ENCODE peak calls at places on chromosomes 12 and 14, in four cellular contexts. D, L, P and K are unnamed samples.

GRCh38 chr14:77305696-77306095 is 15.0 kb downstream of the POMT2 start:
- DNase-seq in D (no peak), L (no peak), P (no peak), K (no peak)

GRCh38 chr14:96403409-96403808 is 11.5 kb downstream of the AK7 start:
- DNase-seq in P (no peak), L (no peak), D (no peak), K (no peak)

GRCh38 chr12:82694970-82695369 is 8.3 kb downstream of the TMTC2 start:
- DNase-seq in P (no peak), L (no peak), D (no peak), K (no peak)

GRCh38 chr14:94144765-94145164 is 15.4 kb upstream of the IFI27L2 start:
- DNase-seq in D (no peak), L (peak), P (no peak), K (no peak)

GRCh38 chr14:89720076-89720687 is 234.3 kb downstream of the EFCAB11 start:
- DNase-seq in P (no peak), D (no peak), L (no peak), K (no peak)

GRCh38 chr12:48782457-48783395 is 6.2 kb downstream of the ADCY6 start:
- DNase-seq in D (no peak), P (no peak), L (no peak), K (no peak)

GRCh38 chr12:96141216-96141944 is 52.8 kb upstream of the ELK3 start:
- DNase-seq in P (no peak), D (peak), L (no peak), K (no peak)

GRCh38 chr12:84922721-84923120 is 10.1 kb upstream of the SLC6A15 start:
- DNase-seq in P (no peak), L (no peak), D (no peak), K (no peak)

GRCh38 chr14:64758025-64758521 is 53.8 kb downstream of the PLEKHG3 start:
- DNase-seq in L (no peak), D (no peak), P (no peak), K (no peak)

GRCh38 chr14:96748371-96748770 is 48.8 kb upstream of the VRK1 start:
- DNase-seq in D (no peak), P (no peak), L (no peak), K (no peak)

GRCh38 chr14:104676694-104677505 is 12.5 kb upstream of the INF2 start:
- DNase-seq in P (peak), L (peak), D (peak), K (no peak)

GRCh38 chr14:32900602-32901001 is 38.1 kb upstream of the NPAS3 start:
- DNase-seq in D (no peak), P (no peak), L (no peak), K (no peak)

GRCh38 chr14:74980746-74981661 is 21.7 kb upstream of the EIF2B2 start:
- DNase-seq in L (peak), P (no peak), D (no peak), K (no peak)

GRCh38 chr14:84036863-84037262 is 1493.1 kb upstream of the FLRT2 start:
- DNase-seq in D (no peak), P (no peak), L (no peak), K (no peak)

GRCh38 chr12:20220339-20220738 is 148.0 kb upstream of the PDE3A start:
- DNase-seq in L (peak), P (no peak), D (no peak), K (no peak)

DNA sequence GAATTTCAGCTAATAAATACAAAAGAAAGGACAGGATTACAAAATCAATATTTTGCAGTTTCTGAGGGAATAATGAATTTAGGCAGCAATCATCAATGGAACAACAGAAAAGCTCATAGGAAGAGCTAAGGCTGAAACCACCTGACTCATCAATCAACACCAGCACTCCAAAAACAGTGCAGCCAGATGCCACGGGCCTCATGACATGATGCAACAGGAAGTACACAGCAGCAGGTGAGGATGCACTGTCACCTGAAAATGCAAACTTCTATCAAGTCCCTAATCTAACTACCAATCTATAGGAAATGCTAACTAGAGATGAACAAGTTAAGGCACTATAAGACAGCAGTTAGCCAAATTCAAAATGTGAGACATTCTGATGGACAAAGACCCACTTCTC is 21.7 kb downstream of the GNS start:
- DNase-seq in D (no peak), L (no peak), P (no peak), K (no peak)
- TF ChIP-seq ESRRA in D (no peak), L (no peak), P (no peak), K (no peak)

DNA sequence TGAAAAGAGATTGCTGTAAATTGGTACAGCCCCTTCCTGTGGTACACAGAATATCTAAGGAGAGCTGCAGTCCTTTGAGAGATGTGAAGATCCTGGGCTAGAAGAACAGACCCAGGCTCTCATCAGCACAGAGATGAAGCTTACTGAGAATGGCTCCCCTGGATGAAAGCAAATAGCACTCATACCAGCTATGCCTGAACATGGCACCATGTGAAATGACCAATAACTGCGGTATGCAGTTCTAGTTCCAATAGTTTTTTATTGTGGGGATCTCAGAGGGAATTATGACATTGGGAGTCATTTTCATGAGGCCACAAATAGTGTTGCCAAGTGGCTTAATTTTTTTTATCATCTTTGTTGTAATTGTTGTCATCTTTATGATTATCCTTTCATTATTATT is 15.4 kb upstream of the TRHDE start:
- DNase-seq in L (no peak), D (no peak), P (no peak), K (no peak)
- TF ChIP-seq ESRRA in L (no peak), D (no peak), P (no peak), K (no peak)

DNA sequence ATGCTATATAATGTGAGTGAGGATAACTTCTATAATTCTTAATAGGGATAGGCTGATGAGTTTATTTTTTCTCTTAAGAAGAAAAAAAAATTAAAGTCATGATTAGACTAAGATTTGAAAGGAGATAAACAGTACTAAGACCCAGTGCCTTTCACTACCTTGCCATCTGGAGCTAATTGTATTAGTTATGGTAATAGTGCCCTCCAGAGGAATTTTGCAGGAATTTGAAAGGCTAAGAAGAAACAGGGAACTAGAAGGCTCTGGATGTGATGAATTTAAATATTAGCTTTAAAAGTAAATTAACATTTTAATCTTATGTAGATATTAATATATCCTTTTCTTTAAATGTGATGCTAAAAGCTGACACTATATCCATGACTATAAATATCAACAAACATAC is 36.6 kb upstream of the PIK3C2G start:
- DNase-seq in D (peak), L (no peak), P (no peak), K (peak)
- TF ChIP-seq ESRRA in D (no peak), L (no peak), P (no peak), K (no peak)

DNA sequence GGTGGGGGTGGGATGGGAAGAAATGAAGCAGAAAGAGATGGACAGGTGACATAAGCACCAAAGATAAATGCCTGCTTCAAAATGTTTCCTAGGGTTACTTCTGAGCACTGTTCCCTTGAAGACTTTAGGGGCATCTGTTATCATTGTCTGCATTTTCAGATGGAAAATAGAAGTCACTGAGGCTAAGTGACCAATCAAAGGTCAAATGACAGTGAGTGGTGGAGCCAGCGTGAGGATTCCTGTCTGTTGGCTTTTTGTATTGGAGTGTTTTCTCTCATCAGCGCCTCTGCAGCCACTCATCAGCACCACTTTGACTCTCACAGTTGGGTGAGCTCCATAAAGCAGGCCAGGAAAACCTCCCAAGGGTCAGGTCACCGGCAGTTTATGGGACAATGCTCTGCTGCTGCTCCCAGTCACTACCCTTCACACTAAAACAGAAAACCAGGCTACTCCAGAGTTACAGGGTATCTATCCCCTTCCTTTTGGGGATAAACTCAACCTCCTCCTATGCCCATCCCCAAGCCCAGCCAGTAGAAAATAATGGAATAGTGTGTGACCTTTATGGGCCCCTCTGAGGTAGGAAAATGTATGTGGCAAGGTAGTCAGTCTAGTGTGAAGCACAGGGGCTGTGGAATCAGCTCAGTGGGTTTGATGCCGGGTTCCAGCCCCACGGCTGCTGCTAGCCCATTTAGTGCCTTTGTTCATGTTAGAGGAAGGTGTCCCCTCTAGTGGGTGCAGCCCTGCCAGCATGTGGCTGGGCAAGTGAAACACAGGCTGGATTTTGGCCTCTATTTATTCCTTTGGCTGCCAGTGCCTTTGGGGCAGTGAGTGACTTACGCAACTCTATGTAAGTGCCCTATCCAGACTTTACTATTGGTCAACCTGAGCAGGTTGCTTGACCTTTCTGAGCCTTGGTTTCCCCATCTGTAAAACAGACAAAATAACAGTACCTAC is 133.7 kb upstream of the CPM start:
- DNase-seq in L (no peak), D (no peak), P (no peak), K (no peak)
- TF ChIP-seq ESRRA in L (no peak), D (no peak), P (no peak), K (no peak)

GRCh38 chr12:121388421-121388981 is 11.4 kb upstream of the RNF34 start:
- DNase-seq in L (no peak), D (peak), P (peak), K (no peak)
- TF ChIP-seq ESRRA in L (no peak), D (no peak), P (no peak), K (no peak)

GRCh38 chr12:88303335-88303734 is 161.2 kb downstream of the TMTC3 start:
- DNase-seq in P (no peak), L (no peak), D (no peak), K (no peak)

GRCh38 chr12:88298761-88299242 is 156.7 kb downstream of the TMTC3 start:
- DNase-seq in L (no peak), P (no peak), D (no peak), K (peak)

GRCh38 chr12:88300931-88301330 is 158.8 kb downstream of the TMTC3 start:
- DNase-seq in P (no peak), L (no peak), D (peak), K (no peak)

GRCh38 chr12:88298014-88298682 is 156.0 kb downstream of the TMTC3 start:
- DNase-seq in L (no peak), D (no peak), P (no peak), K (no peak)

DNA sequence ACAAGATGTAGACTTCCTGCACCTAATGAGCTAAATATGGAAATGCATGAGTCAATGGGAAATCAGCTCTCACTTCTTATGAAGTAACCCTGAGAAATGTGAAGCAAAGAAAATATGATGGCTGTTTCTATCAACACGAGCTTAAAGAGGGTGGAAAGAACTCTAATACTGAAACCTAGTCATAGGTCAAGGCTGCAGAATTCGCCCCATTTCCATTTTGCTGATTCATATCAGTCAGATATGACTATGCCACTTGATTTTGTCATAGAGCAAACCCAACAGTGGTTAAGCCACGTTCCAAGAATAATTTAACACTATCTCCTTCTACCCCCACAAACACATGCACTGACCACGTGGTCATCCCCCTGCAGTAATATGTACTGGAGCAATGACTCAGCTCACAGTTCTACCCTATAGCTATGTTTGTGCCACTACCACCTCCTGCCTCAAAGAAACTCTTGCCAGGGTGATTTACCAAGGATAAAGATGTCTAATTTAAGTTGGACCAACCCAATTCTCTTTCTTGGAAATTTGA is 157.5 kb downstream of the TMTC3 start:
- DNase-seq in P (peak), L (no peak), D (no peak), K (peak)
- TF ChIP-seq ESRRA in P (no peak), L (no peak), D (no peak), K (no peak)

GRCh38 chr12:124739953-124740561 is 123.6 kb downstream of the SCARB1 start:
- DNase-seq in P (peak), L (no peak), D (no peak), K (no peak)

GRCh38 chr12:124742702-124743101 is 121.0 kb downstream of the SCARB1 start:
- DNase-seq in D (no peak), P (no peak), L (no peak), K (no peak)

GRCh38 chr12:124742111-124742510 is 121.6 kb downstream of the SCARB1 start:
- DNase-seq in D (no peak), L (no peak), P (no peak), K (no peak)

GRCh38 chr12:124740691-124741137 is 123.0 kb downstream of the SCARB1 start:
- DNase-seq in P (peak), D (peak), L (no peak), K (no peak)

DNA sequence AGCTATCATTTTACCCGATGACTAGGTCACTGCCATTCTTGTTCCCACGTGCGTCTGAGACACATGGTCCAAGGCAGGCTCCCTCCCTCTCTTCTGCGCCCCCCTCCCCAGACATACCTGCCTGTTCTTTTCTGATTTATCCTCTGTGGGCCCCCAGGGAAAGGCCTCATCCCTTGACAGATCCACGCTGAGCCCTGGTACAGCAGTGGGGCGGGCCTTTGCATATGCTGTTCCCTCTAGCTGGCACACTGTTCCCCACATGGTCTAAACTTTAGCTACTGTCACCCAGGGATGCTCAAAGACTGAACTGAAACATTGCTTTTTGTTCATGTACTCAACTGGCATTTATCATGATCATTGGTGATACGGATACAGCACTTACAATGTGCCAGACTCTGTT is 122.5 kb downstream of the SCARB1 start:
- DNase-seq in L (no peak), D (no peak), P (no peak), K (no peak)
- TF ChIP-seq ESRRA in L (no peak), D (no peak), P (no peak), K (no peak)

DNA sequence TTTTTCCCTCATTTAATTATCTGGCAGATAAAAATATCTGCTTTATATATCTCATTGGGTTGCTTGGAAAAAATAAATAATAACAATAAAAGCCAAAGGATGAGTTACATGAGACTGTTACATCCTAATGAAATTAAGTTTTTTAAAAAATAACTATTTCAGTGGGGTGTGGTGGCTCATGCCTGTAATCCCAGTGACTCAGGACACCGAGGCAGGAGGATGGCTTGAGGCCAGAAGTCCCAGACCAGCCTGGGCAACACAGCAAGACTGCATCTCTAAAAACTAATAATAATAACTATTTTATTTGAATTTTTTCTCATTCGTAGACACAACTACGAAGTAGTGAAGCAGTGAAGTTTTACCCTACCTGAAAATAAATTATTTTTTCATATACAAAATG is 103.3 kb downstream of the BCAT1 start:
- DNase-seq in L (no peak), D (no peak), P (no peak), K (no peak)
- TF ChIP-seq ESRRA in L (no peak), D (no peak), P (no peak), K (no peak)

GRCh38 chr12:64691793-64692583 is 67.2 kb downstream of the GNS start:
- DNase-seq in P (no peak), D (no peak), L (no peak), K (no peak)
- TF ChIP-seq ESRRA in P (peak), D (no peak), L (no peak), K (no peak)

GRCh38 chr12:74166096-74166495 is 371.5 kb upstream of the ATXN7L3B start:
- DNase-seq in D (no peak), L (no peak), P (no peak), K (no peak)
- TF ChIP-seq ESRRA in D (no peak), L (no peak), P (no peak), K (no peak)